ENCODE peak calls at places on chromosomes 2 and 18, in six cellular contexts. H is heart right ventricle, U is uterus, D is DND-41, A is endothelial cell of umbilical vein, Z is stomach. S is an unnamed sample.

GRCh38 chr2:178796079-178796677 is 11.0 kb downstream of the TTN start:
- DNase-seq in H (no peak), U (no peak), D (no peak), A (peak), Z (no peak), S (no peak)

GRCh38 chr2:8541223-8541622 is 140.6 kb upstream of the ID2 start:
- DNase-seq in H (no peak), U (peak), D (peak), A (no peak), Z (no peak), S (no peak)

GRCh38 chr2:184597996-184598312 is 375 bp upstream of the ZNF804A start:
- DNase-seq in H (no peak), U (no peak), D (no peak), A (no peak), Z (no peak), S (no peak)

GRCh38 chr2:151974997-151975396 is 123.8 kb downstream of the CACNB4 start:
- DNase-seq in H (no peak), U (no peak), D (no peak), A (no peak), Z (no peak), S (no peak)

GRCh38 chr2:109378682-109379081 is 235.1 kb downstream of the SEPTIN10 start:
- DNase-seq in H (no peak), U (peak), D (no peak), A (no peak), Z (peak), S (no peak)

GRCh38 chr18:47150029-47150823 is at the start of gene HDHD2:
- DNase-seq in H (peak), U (peak), D (peak), A (peak), Z (peak), S (peak)

GRCh38 chr2:197944416-197944815 is 140.0 kb downstream of the PLCL1 start:
- DNase-seq in H (no peak), U (no peak), D (no peak), A (no peak), Z (no peak), S (no peak)

GRCh38 chr2:37156071-37156856 is 516 bp downstream of the EIF2AK2 start:
- DNase-seq in H (peak), U (peak), D (peak), A (peak), Z (peak), S (peak)

GRCh38 chr2:96869824-96870630 is at the start of gene SEMA4C:
- DNase-seq in H (peak), U (peak), D (no peak), A (peak), Z (peak), S (peak)

GRCh38 chr2:72147303-72147970 is at the start of gene CYP26B1:
- DNase-seq in H (no peak), U (peak), D (no peak), A (peak), Z (peak), S (peak)

GRCh38 chr2:54669677-54670484 is 53.6 kb upstream of the EML6 start:
- DNase-seq in H (no peak), U (peak), D (no peak), A (no peak), Z (no peak), S (no peak)

GRCh38 chr2:48107326-48107925 is 201.1 kb upstream of the FBXO11 start:
- DNase-seq in H (no peak), U (no peak), D (no peak), A (peak), Z (no peak), S (no peak)

GRCh38 chr2:196131949-196132925 is 39.1 kb downstream of the STK17B start:
- DNase-seq in H (no peak), U (no peak), D (peak), A (no peak), Z (no peak), S (no peak)

GRCh38 chr2:240914645-240915525 is 8.7 kb downstream of the CROCC2 start:
- DNase-seq in H (no peak), U (no peak), D (no peak), A (no peak), Z (no peak), S (no peak)

GRCh38 chr2:205139822-205140612 is 542.3 kb upstream of the NRP2 start:
- DNase-seq in H (peak), U (peak), D (no peak), A (peak), Z (peak), S (no peak)

GRCh38 chr2:136248242-136248641 is 130.3 kb upstream of the CXCR4 start:
- DNase-seq in H (no peak), U (no peak), D (no peak), A (peak), Z (no peak), S (no peak)

GRCh38 chr2:210617732-210618330 is 61.4 kb downstream of the CPS1 start:
- DNase-seq in H (peak), U (no peak), D (peak), A (peak), Z (no peak), S (no peak)

GRCh38 chr2:200863655-200864205 is 728 bp downstream of the CLK1 start:
- DNase-seq in H (peak), U (no peak), D (peak), A (no peak), Z (no peak), S (peak)

GRCh38 chr18:58535340-58536186 is 93.3 kb downstream of the ALPK2 start:
- DNase-seq in H (no peak), U (no peak), D (no peak), A (no peak), Z (no peak), S (no peak)

GRCh38 chr18:59685501-59685900 is 11.7 kb downstream of the CCBE1 start:
- DNase-seq in H (no peak), U (no peak), D (no peak), A (no peak), Z (no peak), S (no peak)

GRCh38 chr2:201450910-201451329 is 338 bp downstream of the TRAK2 start:
- DNase-seq in H (no peak), U (no peak), D (no peak), A (no peak), Z (no peak), S (no peak)

GRCh38 chr2:241739651-241740050 is 5.2 kb downstream of the D2HGDH start:
- DNase-seq in H (no peak), U (no peak), D (no peak), A (no peak), Z (no peak), S (no peak)

GRCh38 chr2:100924122-100924519 is 78.0 kb upstream of the RPL31 start:
- DNase-seq in H (no peak), U (no peak), D (no peak), A (no peak), Z (no peak), S (no peak)

GRCh38 chr2:27681844-27682243 is 18.2 kb downstream of the SLC4A1AP start:
- DNase-seq in H (no peak), U (no peak), D (no peak), A (no peak), Z (no peak), S (no peak)
- H3K27ac ChIP-seq in H (no peak), U (peak), D (no peak), A (peak), Z (peak), S (no peak)

DNA sequence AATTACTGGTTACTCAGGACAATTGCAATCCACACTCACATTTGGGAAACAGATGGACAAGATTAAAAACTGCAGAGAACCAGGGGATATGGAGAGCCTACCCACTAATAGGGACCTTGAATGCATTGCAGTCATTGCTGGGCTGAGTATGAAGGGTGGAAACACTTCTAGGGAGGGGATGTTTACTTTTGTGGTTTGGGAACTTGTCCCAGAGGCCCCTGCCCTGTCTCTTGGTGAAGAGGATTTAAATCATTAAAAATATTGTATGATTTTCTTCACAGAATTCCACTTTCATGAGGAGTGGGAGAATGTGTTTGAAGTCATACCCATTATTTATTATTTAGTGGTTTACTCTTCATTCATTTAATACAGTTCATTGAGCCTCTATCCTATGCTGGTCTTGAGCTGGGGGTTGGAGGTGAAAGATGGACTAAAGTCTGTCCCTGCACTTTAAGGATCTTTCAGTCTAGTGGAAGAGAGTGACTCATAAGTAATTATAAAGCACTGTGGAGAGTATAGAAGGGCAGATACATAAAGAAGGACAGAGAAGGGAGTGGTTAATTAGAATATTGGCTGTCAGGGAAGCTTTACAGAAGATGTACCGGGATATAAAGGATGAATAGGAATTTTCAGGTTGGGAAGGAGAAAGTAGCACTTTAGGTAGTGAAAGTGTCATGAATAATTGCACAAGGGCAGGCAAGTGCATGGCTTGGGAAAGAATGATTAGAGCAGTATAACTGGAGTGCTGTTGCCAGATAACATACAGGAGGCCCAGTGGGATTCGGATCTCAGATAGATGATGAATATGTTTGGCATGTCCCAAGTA is 313.4 kb downstream of the LPIN1 start:
- DNase-seq in H (no peak), U (no peak), D (no peak), A (no peak), Z (no peak), S (no peak)
- TF ChIP-seq CTCF in H (no peak), U (no peak), D (no peak), A (no peak), Z (no peak), S (no peak)

DNA sequence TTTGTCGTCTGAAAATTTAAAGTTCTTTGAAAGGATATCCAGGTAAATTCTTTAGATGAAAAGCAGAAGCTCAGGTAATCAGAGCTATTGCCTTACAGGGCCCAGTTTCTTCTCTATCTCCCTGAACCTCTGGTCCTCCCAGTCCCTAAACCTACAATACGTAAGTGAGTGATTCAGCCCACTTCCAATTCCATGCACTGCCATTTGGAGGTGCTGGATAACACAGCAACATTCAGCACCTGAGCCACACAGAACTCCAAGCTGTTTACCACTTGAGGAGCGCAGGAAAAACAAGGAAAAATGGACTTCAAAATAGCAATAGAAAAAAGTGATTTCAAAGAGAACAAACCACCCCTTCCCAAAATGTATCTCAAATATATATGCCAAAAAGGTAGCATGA is 105.0 kb upstream of the DNAJC10 start:
- DNase-seq in H (no peak), U (no peak), D (no peak), A (no peak), Z (no peak), S (no peak)
- H3K4me3 ChIP-seq in H (no peak), U (no peak), D (no peak), A (no peak), Z (no peak), S (no peak)

GRCh38 chr2:60440080-60440753 is 113.2 kb downstream of the BCL11A start:
- DNase-seq in H (no peak), U (no peak), D (no peak), A (no peak), Z (no peak), S (no peak)

GRCh38 chr2:60440761-60441160 is 112.7 kb downstream of the BCL11A start:
- DNase-seq in H (no peak), U (no peak), D (no peak), A (no peak), Z (no peak), S (no peak)

GRCh38 chr2:60439219-60439974 is 114.1 kb downstream of the BCL11A start:
- DNase-seq in H (peak), U (no peak), D (no peak), A (no peak), Z (peak), S (no peak)

GRCh38 chr2:60442608-60443007 is 110.8 kb downstream of the BCL11A start:
- DNase-seq in H (no peak), U (no peak), D (no peak), A (no peak), Z (no peak), S (no peak)

DNA sequence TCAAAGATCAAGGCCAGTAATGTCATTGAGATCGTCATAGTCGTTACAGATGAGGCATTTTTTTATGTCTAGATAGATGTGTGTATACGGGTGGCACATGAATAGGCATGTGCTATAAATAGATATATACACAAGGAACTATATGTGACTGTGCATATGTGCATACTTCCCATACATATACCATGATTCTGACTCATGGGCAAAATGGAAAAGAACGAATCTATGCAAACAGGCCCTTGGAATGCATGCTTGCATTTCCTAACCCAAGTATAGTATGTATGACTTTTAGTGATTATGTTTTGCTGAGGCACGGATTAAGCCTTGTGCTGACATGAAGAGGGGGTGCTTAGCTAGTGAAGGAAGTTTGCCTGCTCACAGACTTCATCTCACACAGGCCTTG is 111.7 kb downstream of the BCL11A start:
- DNase-seq in H (no peak), U (no peak), D (no peak), A (no peak), Z (no peak), S (no peak)
- H3K27ac ChIP-seq in H (no peak), U (no peak), D (no peak), A (no peak), Z (no peak), S (no peak)

DNA sequence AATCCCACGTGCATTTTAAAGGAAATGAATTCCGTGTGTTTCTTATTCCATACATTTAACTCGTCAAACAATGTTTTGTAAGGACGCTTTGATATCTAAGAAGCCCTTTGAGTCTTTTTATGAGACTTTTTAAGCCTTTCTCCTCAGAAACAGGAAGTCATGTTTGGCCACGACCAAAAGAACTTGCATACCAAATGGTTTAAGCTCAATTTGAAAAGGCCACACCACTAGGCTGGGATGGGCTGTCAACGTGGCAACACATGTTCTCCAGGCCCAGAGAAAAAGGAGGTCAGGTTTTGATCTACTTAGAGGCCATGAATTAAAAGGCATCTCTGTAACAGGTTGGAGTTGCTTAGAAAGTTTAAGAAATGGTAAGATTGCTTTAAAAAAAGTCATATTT is 441.8 kb downstream of the CMPK2 start:
- DNase-seq in H (no peak), U (no peak), D (no peak), A (no peak), Z (no peak), S (no peak)
- TF ChIP-seq CTCF in H (no peak), U (no peak), D (no peak), A (no peak), Z (no peak), S (no peak)

GRCh38 chr2:85308951-85309555 is 18.7 kb downstream of the TGOLN2 start:
- DNase-seq in H (peak), U (peak), D (no peak), A (peak), Z (peak), S (peak)
- H3K4me3 ChIP-seq in H (peak), U (no peak), D (no peak), A (no peak), Z (no peak), S (no peak)

GRCh38 chr18:2919600-2919999 is 72.8 kb downstream of the EMILIN2 start:
- DNase-seq in H (no peak), U (no peak), D (no peak), A (no peak), Z (no peak), S (no peak)

GRCh38 chr18:2917255-2918047 is 70.6 kb downstream of the EMILIN2 start:
- DNase-seq in H (no peak), U (no peak), D (no peak), A (peak), Z (no peak), S (no peak)

GRCh38 chr18:2920546-2921343 is 73.9 kb downstream of the EMILIN2 start:
- DNase-seq in H (no peak), U (no peak), D (no peak), A (no peak), Z (no peak), S (no peak)

GRCh38 chr18:2920027-2920426 is 73.2 kb downstream of the EMILIN2 start:
- DNase-seq in H (no peak), U (no peak), D (no peak), A (no peak), Z (no peak), S (no peak)

GRCh38 chr18:2918761-2919550 is 72.2 kb downstream of the EMILIN2 start:
- DNase-seq in H (no peak), U (no peak), D (no peak), A (no peak), Z (no peak), S (no peak)
- H3K27ac ChIP-seq in H (no peak), U (no peak), D (no peak), A (no peak), Z (no peak), S (no peak)

GRCh38 chr2:148108377-148108776 is 87.5 kb downstream of the MBD5 start:
- DNase-seq in H (no peak), U (no peak), D (no peak), A (no peak), Z (no peak), S (no peak)

GRCh38 chr2:148106331-148106730 is 85.4 kb downstream of the MBD5 start:
- DNase-seq in H (no peak), U (no peak), D (no peak), A (no peak), Z (no peak), S (no peak)

DNA sequence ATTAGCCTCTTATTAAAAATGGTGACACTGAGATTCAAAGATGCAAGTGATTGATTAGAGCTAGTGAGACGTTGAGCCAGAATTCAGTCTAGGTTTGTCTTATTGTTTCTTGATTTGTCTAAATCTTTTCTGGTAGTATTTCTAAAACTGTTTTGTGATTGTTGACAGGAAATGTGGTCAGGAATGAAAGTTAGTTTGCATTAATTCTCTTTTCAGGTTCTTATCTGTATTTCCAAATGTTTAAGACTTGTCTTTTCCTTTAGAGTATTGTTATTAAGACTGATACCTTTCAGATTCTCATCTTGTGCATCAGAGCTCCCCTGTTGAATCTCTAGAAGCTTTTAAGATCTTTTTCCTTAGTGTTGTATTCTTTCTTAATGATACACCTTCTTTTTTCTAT is 89.3 kb downstream of the MBD5 start:
- DNase-seq in H (no peak), U (no peak), D (no peak), A (no peak), Z (no peak), S (no peak)
- TF ChIP-seq CTCF in H (no peak), U (no peak), D (no peak), A (no peak), Z (no peak), S (no peak)

DNA sequence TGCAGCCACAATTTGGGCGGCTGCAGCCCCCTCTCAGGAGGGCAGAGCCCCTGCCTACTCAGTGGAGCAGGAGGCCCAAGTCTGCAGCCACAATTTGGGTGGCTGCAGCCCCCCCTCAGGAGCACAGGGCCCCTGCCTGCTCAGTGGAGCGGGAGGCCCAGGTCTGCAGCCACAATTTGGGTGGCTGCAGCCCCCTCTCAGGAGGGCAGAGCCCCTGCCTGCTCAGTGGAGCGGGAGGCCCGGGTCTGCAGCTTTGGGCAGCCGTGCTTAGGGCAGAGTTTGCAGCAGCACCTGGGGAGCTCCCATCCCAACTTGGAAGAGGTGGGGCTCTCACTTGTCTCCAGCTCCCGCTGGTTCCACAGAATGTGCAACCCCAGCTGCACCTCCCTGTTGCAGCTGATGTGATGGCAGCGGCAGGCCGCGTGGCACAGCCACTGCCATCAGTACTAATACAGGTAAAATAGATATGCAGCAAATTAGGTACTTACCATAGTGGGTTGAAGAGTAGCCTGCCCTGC is 99.4 kb downstream of the TWIST2 start:
- DNase-seq in H (no peak), U (peak), D (no peak), A (no peak), Z (peak), S (no peak)
- H3K4me3 ChIP-seq in H (no peak), U (no peak), D (no peak), A (no peak), Z (no peak), S (no peak)

GRCh38 chr2:207967121-207967520 is 58.2 kb downstream of the PLEKHM3 start:
- DNase-seq in H (no peak), U (no peak), D (no peak), A (no peak), Z (no peak), S (no peak)
- H3K27ac ChIP-seq in H (no peak), U (no peak), D (no peak), A (no peak), Z (no peak), S (no peak)